ENCODE peak calls at places on chromosome 7, in nine cellular contexts. F is glutamatergic neuron; E is endothelial cell; G is SJSA1; P is NCI-H1436; K is stimulated activated CD4-positive, alpha-beta T cell treated with anti-CD3 and anti-CD28 coated beads, TNF-alpha, amount 100 ng/mL, for 24 hours; R is lower lobe of right lung; T is fibroblast of lung; Q is mucosa of descending colon. L is an unnamed sample.
A peak's percentile ranks its signal among the peaks of the same experiment; 100 is the strongest.

GRCh38 chr7:137717811-137718271 is 128.9 kb downstream of the DGKI start:
- DNase-seq in F (no peak), E (no peak), G (peak; percentile 94), P (peak; percentile 26), K (no peak), R (no peak), T (peak; percentile 15), Q (no peak), L (no peak)

GRCh38 chr7:23594879-23595604 is 2.1 kb upstream of the CCDC126 start:
- DNase-seq in F (no peak), E (no peak), G (no peak), P (no peak), K (peak; percentile 3), R (no peak), T (no peak), Q (no peak), L (no peak)

GRCh38 chr7:17301491-17302101 is 3.1 kb downstream of the AHR start:
- DNase-seq in F (peak; percentile 20), E (peak; percentile 18), G (no peak), P (no peak), K (no peak), R (no peak), T (peak; percentile 72), Q (peak; percentile 87), L (no peak)

GRCh38 chr7:48528689-48529088 is 357.4 kb downstream of the ABCA13 start:
- DNase-seq in F (no peak), E (no peak), G (no peak), P (no peak), K (no peak), R (no peak), T (no peak), Q (no peak), L (no peak)

GRCh38 chr7:5439572-5440496 is 16.2 kb upstream of the TNRC18 start:
- DNase-seq in F (no peak), E (no peak), G (no peak), P (no peak), K (no peak), R (no peak), T (no peak), Q (no peak), L (no peak)

GRCh38 chr7:93429563-93429962 is 145.0 kb downstream of the CALCR start:
- DNase-seq in F (no peak), E (no peak), G (no peak), P (no peak), K (no peak), R (no peak), T (no peak), Q (no peak), L (no peak)

GRCh38 chr7:92749832-92750231 is 86.5 kb downstream of the CDK6 start:
- DNase-seq in F (no peak), E (no peak), G (no peak), P (no peak), K (no peak), R (no peak), T (no peak), Q (no peak), L (no peak)

GRCh38 chr7:14835399-14835798 is 67.2 kb downstream of the DGKB start:
- DNase-seq in F (no peak), E (no peak), G (no peak), P (peak; percentile 88), K (no peak), R (no peak), T (no peak), Q (no peak), L (no peak)

GRCh38 chr7:4226166-4226857 is 455.8 kb upstream of the FOXK1 start:
- DNase-seq in F (peak; percentile 59), E (no peak), G (no peak), P (no peak), K (no peak), R (no peak), T (peak; percentile 3), Q (no peak), L (peak; percentile 45)

GRCh38 chr7:93902777-93903423 is 3.5 kb upstream of the GNGT1 start:
- DNase-seq in F (no peak), E (peak; percentile 20), G (no peak), P (no peak), K (no peak), R (no peak), T (peak; percentile 79), Q (no peak), L (no peak)

GRCh38 chr7:92763636-92764423 is 72.5 kb downstream of the CDK6 start:
- DNase-seq in F (no peak), E (no peak), G (peak; percentile 74), P (no peak), K (no peak), R (no peak), T (peak; percentile 51), Q (peak; percentile 22), L (no peak)

GRCh38 chr7:49721441-49721840 is 52.0 kb upstream of the VWC2 start:
- DNase-seq in F (no peak), E (no peak), G (no peak), P (no peak), K (no peak), R (no peak), T (no peak), Q (peak; percentile 57), L (no peak)

GRCh38 chr7:51009716-51010496 is 227.2 kb upstream of the GRB10 start:
- DNase-seq in F (no peak), E (no peak), G (no peak), P (no peak), K (no peak), R (no peak), T (peak; percentile 44), Q (no peak), L (peak; percentile 65)

GRCh38 chr7:32436529-32436928 is 53.7 kb downstream of the LSM5 start:
- DNase-seq in F (no peak), E (no peak), G (no peak), P (no peak), K (no peak), R (no peak), T (no peak), Q (no peak), L (no peak)

GRCh38 chr7:84194484-84195260 is at the start of gene SEMA3A:
- DNase-seq in F (peak; percentile 20), E (peak; percentile 12), G (peak; percentile 63), P (no peak), K (no peak), R (no peak), T (peak; percentile 91), Q (peak; percentile 13), L (no peak)

GRCh38 chr7:157000047-157000726 is 10.3 kb downstream of the MNX1 start:
- DNase-seq in F (no peak), E (no peak), G (no peak), P (no peak), K (no peak), R (no peak), T (no peak), Q (peak; percentile 81), L (no peak)

GRCh38 chr7:22318376-22318775 is 38.6 kb downstream of the RAPGEF5 start:
- DNase-seq in F (no peak), E (no peak), G (no peak), P (no peak), K (no peak), R (no peak), T (no peak), Q (no peak), L (no peak)

GRCh38 chr7:140456627-140457051 is 22.7 kb downstream of the MKRN1 start:
- DNase-seq in F (no peak), E (no peak), G (no peak), P (no peak), K (no peak), R (no peak), T (no peak), Q (peak; percentile 60), L (no peak)

GRCh38 chr7:81029523-81029922 is 110.7 kb upstream of the SEMA3C start:
- DNase-seq in F (no peak), E (no peak), G (no peak), P (no peak), K (no peak), R (no peak), T (no peak), Q (no peak), L (no peak)

GRCh38 chr7:141156446-141156845 is 82.6 kb downstream of the TMEM178B start:
- DNase-seq in F (no peak), E (no peak), G (no peak), P (peak; percentile 27), K (no peak), R (no peak), T (no peak), Q (no peak), L (no peak)

GRCh38 chr7:102119213-102119651 is 167.4 kb upstream of the SH2B2 start:
- DNase-seq in F (no peak), E (no peak), G (no peak), P (no peak), K (no peak), R (no peak), T (peak; percentile 52), Q (no peak), L (no peak)

GRCh38 chr7:51026341-51026740 is 243.6 kb upstream of the GRB10 start:
- DNase-seq in F (no peak), E (no peak), G (no peak), P (no peak), K (no peak), R (no peak), T (no peak), Q (no peak), L (peak; percentile 45)